ENCODE peak calls at places on chromosomes 6 and 20, in five cellular contexts. B is adipocyte; I is stimulated activated CD4-positive, alpha-beta T cell treated with anti-CD3 and anti-CD28 coated beads, TNF-alpha, amount 100 ng/mL, for 1 hour; O is endodermal cell; L is smooth muscle cell of the brain vasculature. F is an unnamed sample.

GRCh38 chr20:38579219-38579618 is 1.8 kb upstream of the ADIG start:
- DNase-seq in B (no peak), I (no peak), O (no peak), L (no peak), F (no peak)

GRCh38 chr20:25341716-25342680 is 48.6 kb downstream of the ABHD12 start:
- DNase-seq in B (no peak), I (no peak), O (no peak), L (no peak), F (no peak)

GRCh38 chr6:139977887-139978332 is 603.5 kb upstream of the CITED2 start:
- DNase-seq in B (peak; percentile 88), I (no peak), O (peak; percentile 55), L (no peak), F (no peak)

GRCh38 chr6:72245565-72245964 is 359.2 kb downstream of the RIMS1 start:
- DNase-seq in B (peak; percentile 25), I (no peak), O (peak; percentile 64), L (no peak), F (no peak)

GRCh38 chr6:8108031-8108660 is 5.8 kb upstream of the EEF1E1 start:
- DNase-seq in B (peak; percentile 84), I (no peak), O (no peak), L (peak; percentile 80), F (peak; percentile 74)

GRCh38 chr20:64261138-64261537 is 5.6 kb downstream of the PCMTD2 start:
- DNase-seq in B (peak; percentile 64), I (no peak), O (no peak), L (no peak), F (no peak)

GRCh38 chr6:110055387-110055735 is 77.2 kb downstream of the GPR6 start:
- DNase-seq in B (no peak), I (no peak), O (peak; percentile 46), L (no peak), F (no peak)

GRCh38 chr6:132300323-132300949 is 100.8 kb downstream of the MOXD1 start:
- DNase-seq in B (peak; percentile 88), I (no peak), O (peak; percentile 75), L (no peak), F (peak; percentile 28)

GRCh38 chr6:13522639-13523038 is 35.2 kb upstream of the GFOD1 start:
- DNase-seq in B (peak; percentile 28), I (no peak), O (no peak), L (no peak), F (no peak)

GRCh38 chr6:166575190-166575589 is 11.3 kb downstream of the RAMACL start:
- DNase-seq in B (no peak), I (no peak), O (peak; percentile 30), L (no peak), F (no peak)